ENCODE peak calls at places on chromosomes 2 and 18, in eight cellular contexts. J is fibroblast of lung, C is DND-41, Q is cardiac muscle cell, W is BJ, E is PC-9, D is NB4, R is GM12865. V is an unnamed sample.

GRCh38 chr2:44996356-44996755 is 12.9 kb downstream of the SIX2 start:
- DNase-seq in J (no peak), C (no peak), Q (no peak), W (no peak), E (no peak), D (no peak), R (no peak), V (no peak)

GRCh38 chr2:144424559-144425240 is 95.2 kb downstream of the ZEB2 start:
- DNase-seq in J (no peak), C (no peak), Q (no peak), W (no peak), E (no peak), D (no peak), R (no peak), V (no peak)

GRCh38 chr2:170932948-170933347 is 3.9 kb downstream of the GORASP2 start:
- DNase-seq in J (no peak), C (no peak), Q (no peak), W (no peak), E (no peak), D (no peak), R (no peak), V (no peak)

GRCh38 chr2:28277466-28277865 is 115.2 kb upstream of the FOSL2 start:
- DNase-seq in J (no peak), C (no peak), Q (no peak), W (no peak), E (no peak), D (no peak), R (no peak), V (no peak)

GRCh38 chr2:233039217-233040173 is 7.0 kb downstream of the NEU2 start:
- DNase-seq in J (peak), C (no peak), Q (no peak), W (no peak), E (no peak), D (no peak), R (no peak), V (no peak)

GRCh38 chr2:130755234-130756040 is at the start of gene AMER3:
- DNase-seq in J (no peak), C (no peak), Q (peak), W (no peak), E (no peak), D (no peak), R (no peak), V (no peak)

GRCh38 chr2:180222642-180223041 is 215.5 kb upstream of the CWC22 start:
- DNase-seq in J (peak), C (no peak), Q (no peak), W (peak), E (no peak), D (no peak), R (no peak), V (peak)

GRCh38 chr2:16071865-16072637 is 131.7 kb downstream of the MYCN start:
- DNase-seq in J (no peak), C (no peak), Q (no peak), W (no peak), E (no peak), D (no peak), R (no peak), V (no peak)

GRCh38 chr2:238606311-238606710 is 179.6 kb downstream of the ASB1 start:
- DNase-seq in J (no peak), C (no peak), Q (no peak), W (no peak), E (no peak), D (no peak), R (no peak), V (no peak)

GRCh38 chr2:160156665-160157064 is 43.4 kb downstream of the ITGB6 start:
- DNase-seq in J (peak), C (no peak), Q (no peak), W (no peak), E (no peak), D (no peak), R (no peak), V (peak)

GRCh38 chr2:191350826-191351225 is 105.6 kb downstream of the MYO1B start:
- DNase-seq in J (peak), C (no peak), Q (no peak), W (no peak), E (no peak), D (peak), R (no peak), V (no peak)

GRCh38 chr2:152560163-152560562 is 157.1 kb downstream of the PRPF40A start:
- DNase-seq in J (peak), C (no peak), Q (no peak), W (no peak), E (no peak), D (no peak), R (no peak), V (no peak)

GRCh38 chr18:68660355-68661183 is 54.3 kb downstream of the TMX3 start:
- DNase-seq in J (peak), C (no peak), Q (peak), W (no peak), E (no peak), D (peak), R (peak), V (peak)

GRCh38 chr2:100058014-100058310 is 84.4 kb downstream of the AFF3 start:
- DNase-seq in J (peak), C (no peak), Q (no peak), W (peak), E (no peak), D (no peak), R (no peak), V (no peak)

GRCh38 chr2:236355911-236356310 is 91.7 kb upstream of the ASB18 start:
- DNase-seq in J (no peak), C (no peak), Q (no peak), W (no peak), E (no peak), D (no peak), R (no peak), V (no peak)

GRCh38 chr2:169736902-169737301 is 3.3 kb downstream of the KLHL23 start:
- DNase-seq in J (no peak), C (no peak), Q (no peak), W (no peak), E (no peak), D (no peak), R (no peak), V (no peak)
- H3K4me3 ChIP-seq in J (no peak), C (no peak), Q (peak), W (no peak), E (no peak), D (peak), R (no peak), V (no peak)

GRCh38 chr18:24869285-24869684 is 408.8 kb downstream of the HRH4 start:
- DNase-seq in J (no peak), C (no peak), Q (no peak), W (no peak), E (no peak), D (no peak), R (no peak), V (no peak)

GRCh38 chr18:24862225-24862893 is 401.9 kb downstream of the HRH4 start:
- DNase-seq in J (no peak), C (no peak), Q (no peak), W (no peak), E (no peak), D (no peak), R (no peak), V (no peak)

GRCh38 chr18:24868760-24869237 is 408.4 kb downstream of the HRH4 start:
- DNase-seq in J (peak), C (no peak), Q (no peak), W (peak), E (no peak), D (no peak), R (no peak), V (no peak)

GRCh38 chr18:24868331-24868730 is 407.9 kb downstream of the HRH4 start:
- DNase-seq in J (no peak), C (no peak), Q (no peak), W (no peak), E (no peak), D (no peak), R (no peak), V (no peak)
- H3K4me3 ChIP-seq in J (no peak), C (no peak), Q (no peak), W (no peak), E (no peak), D (no peak), R (no peak), V (no peak)

GRCh38 chr2:85541753-85542457 is 2.9 kb downstream of the MAT2A start:
- DNase-seq in J (no peak), C (no peak), Q (no peak), W (no peak), E (no peak), D (no peak), R (no peak), V (no peak)
- H3K4me3 ChIP-seq in J (peak), C (peak), Q (no peak), W (peak), E (peak), D (peak), R (peak), V (peak)

DNA sequence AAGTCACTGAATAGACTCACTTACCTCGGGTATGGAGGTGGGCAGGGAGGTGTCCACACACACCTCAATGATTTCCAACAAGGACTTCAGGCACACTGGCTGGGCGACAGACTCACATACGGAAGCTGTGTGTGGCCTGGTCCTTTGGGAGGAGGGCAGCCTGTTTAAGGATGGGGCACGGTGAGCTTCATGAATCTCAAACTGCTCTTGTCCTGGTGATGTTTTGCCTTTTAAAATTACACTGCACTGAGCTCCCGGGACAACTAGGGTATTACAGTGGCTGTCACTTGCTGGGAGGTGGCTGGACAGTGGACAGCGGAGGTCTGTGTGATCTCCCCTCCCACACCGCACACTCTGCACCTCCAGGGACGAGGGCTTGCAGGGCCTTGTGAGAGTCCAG is 211.6 kb downstream of the SNTG2 start:
- DNase-seq in J (no peak), C (no peak), Q (no peak), W (no peak), E (no peak), D (no peak), R (no peak), V (no peak)
- H3K4me3 ChIP-seq in J (no peak), C (no peak), Q (no peak), W (no peak), E (no peak), D (no peak), R (no peak), V (no peak)

GRCh38 chr2:218992703-218993344 is 398 bp downstream of the CRYBA2 start:
- DNase-seq in J (no peak), C (no peak), Q (peak), W (no peak), E (no peak), D (no peak), R (no peak), V (no peak)
- H3K4me3 ChIP-seq in J (peak), C (no peak), Q (no peak), W (peak), E (no peak), D (no peak), R (no peak), V (peak)

GRCh38 chr18:3457261-3457724 is 7.3 kb downstream of the TGIF1 start:
- DNase-seq in J (no peak), C (no peak), Q (no peak), W (no peak), E (no peak), D (no peak), R (no peak), V (no peak)

GRCh38 chr18:3458952-3459853 is 9.2 kb downstream of the TGIF1 start:
- DNase-seq in J (peak), C (no peak), Q (no peak), W (no peak), E (no peak), D (no peak), R (peak), V (no peak)

GRCh38 chr18:3456686-3457069 is 6.7 kb downstream of the TGIF1 start:
- DNase-seq in J (no peak), C (no peak), Q (no peak), W (no peak), E (no peak), D (no peak), R (no peak), V (no peak)

GRCh38 chr18:3455938-3456685 is 6.1 kb downstream of the TGIF1 start:
- DNase-seq in J (peak), C (no peak), Q (no peak), W (no peak), E (no peak), D (no peak), R (no peak), V (no peak)

DNA sequence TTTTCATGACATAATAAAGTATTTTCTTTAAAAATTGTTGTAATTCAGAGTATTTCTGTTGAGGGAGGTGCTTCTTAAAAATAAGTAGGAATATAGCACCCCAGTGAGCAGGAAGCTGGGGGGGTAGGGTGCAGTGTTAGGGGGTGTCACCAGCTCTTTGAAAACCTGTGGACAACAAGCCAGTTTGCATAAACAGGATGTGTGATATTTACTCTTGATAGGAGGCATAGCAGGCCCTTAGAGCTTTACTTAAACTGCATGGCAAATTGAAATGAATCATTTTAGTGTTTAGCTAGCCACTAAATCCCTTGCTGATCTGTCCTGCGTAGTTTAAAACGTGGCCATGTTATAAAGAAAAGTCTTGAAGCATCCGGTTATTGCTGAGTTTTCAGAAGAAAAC is 8.4 kb downstream of the TGIF1 start:
- DNase-seq in J (peak), C (no peak), Q (no peak), W (no peak), E (no peak), D (no peak), R (no peak), V (no peak)
- H3K4me3 ChIP-seq in J (no peak), C (no peak), Q (no peak), W (no peak), E (no peak), D (no peak), R (no peak), V (no peak)

DNA sequence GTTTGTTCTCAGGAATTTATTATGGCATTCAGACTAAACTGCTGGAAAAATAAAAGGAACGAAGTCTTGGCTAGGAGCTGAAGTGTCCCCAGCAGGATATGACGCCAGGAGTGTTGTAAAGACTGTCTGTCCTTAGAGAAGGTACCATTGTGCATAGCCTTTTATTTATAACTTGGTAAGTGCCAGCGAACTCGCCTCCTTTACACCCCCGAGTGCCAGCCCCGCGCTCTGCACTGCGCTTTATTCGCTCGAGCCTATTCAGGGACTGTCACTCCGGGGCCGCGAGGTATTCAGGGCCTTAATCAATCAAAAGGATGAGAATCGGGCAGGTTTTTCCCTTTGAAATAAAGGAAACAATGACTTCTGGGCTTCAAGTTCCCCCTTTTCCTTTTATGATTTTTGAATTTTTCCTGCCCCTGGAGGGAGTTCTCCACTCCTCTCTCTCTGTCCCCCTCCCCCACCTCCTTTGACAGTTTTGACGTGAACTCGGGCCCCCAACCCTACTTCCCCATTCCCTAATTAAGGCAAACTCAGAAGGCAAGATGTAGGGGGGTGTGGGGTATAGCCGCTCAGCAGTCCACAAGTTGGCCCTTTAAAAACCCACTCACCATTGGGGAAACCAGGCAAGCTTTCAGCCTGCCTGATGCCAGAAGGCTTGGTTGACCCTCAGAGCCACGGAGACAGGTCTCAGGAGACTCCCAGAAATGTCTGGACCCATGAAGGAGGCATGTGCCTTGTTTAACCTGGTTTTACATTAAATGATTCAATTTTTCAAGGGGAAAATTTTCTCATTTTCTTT is 1.3 kb upstream of the PAX3 start:
- DNase-seq in J (no peak), C (no peak), Q (no peak), W (no peak), E (no peak), D (peak), R (no peak), V (no peak)
- H3K4me3 ChIP-seq in J (no peak), C (no peak), Q (no peak), W (no peak), E (no peak), D (no peak), R (no peak), V (no peak)

DNA sequence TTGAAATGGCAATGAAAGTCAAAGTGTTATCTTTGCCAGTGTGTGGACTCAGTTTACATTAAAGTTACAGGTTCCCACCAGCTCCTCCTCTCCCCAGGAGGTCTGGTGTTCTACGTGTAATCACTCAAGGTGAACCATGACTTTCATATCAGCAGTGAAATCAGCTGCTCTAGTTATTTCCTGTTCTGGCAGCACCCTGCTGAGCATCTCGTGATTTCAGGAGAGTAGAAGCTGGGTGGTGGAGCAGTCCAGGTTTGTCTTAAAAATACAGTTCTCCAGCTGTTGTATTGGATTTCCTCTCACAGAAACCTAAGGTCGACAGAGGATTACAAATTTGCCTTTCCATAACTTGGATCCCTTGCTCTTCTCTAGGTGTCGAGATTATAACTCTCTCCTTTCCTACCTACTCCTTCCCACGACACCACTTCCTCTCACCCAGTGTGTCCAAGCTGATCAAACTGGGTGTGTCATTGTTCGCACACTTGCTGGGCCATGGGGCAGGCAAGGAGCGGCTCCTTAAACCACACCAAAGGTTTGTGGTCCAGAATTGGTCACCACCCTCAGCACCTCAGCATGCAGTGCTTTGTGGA is 13.0 kb upstream of the ARHGAP25 start:
- DNase-seq in J (no peak), C (peak), Q (no peak), W (no peak), E (peak), D (peak), R (peak), V (no peak)
- H3K4me3 ChIP-seq in J (no peak), C (no peak), Q (no peak), W (no peak), E (no peak), D (no peak), R (no peak), V (no peak)

GRCh38 chr2:241131531-241131930 is 17.7 kb downstream of the PASK start:
- DNase-seq in J (no peak), C (no peak), Q (no peak), W (no peak), E (no peak), D (no peak), R (no peak), V (no peak)

GRCh38 chr2:241130316-241130715 is 19.0 kb downstream of the PASK start:
- DNase-seq in J (no peak), C (no peak), Q (no peak), W (no peak), E (no peak), D (no peak), R (no peak), V (no peak)

GRCh38 chr2:241126771-241127202 is 22.5 kb downstream of the PASK start:
- DNase-seq in J (no peak), C (no peak), Q (no peak), W (no peak), E (no peak), D (no peak), R (no peak), V (no peak)

GRCh38 chr2:241128266-241128665 is 21.0 kb downstream of the PASK start:
- DNase-seq in J (no peak), C (no peak), Q (no peak), W (no peak), E (no peak), D (no peak), R (no peak), V (no peak)

GRCh38 chr2:241129086-241129871 is 20.0 kb downstream of the PASK start:
- DNase-seq in J (no peak), C (no peak), Q (no peak), W (no peak), E (no peak), D (no peak), R (peak), V (no peak)
- H3K4me3 ChIP-seq in J (no peak), C (no peak), Q (no peak), W (no peak), E (no peak), D (no peak), R (no peak), V (no peak)